ENCODE peak calls at places on chromosomes 4 and X, in five cellular contexts. H is K562, J is GM12878, V is H1, T is HepG2. G is an unnamed sample.

GRCh38 chr4:14168919-14169318 is 541.4 kb upstream of the BOD1L1 start:
- DNase-seq in H (no peak), T (no peak), J (peak), V (no peak), G (peak)

GRCh38 chrX:11566158-11566557 is 99.6 kb downstream of the ARHGAP6 start:
- DNase-seq in H (no peak), T (no peak), V (no peak), J (no peak), G (no peak)

GRCh38 chrX:96579252-96579651 is 105.4 kb upstream of the DIAPH2 start:
- DNase-seq in J (no peak), H (no peak), V (no peak), T (no peak), G (no peak)

GRCh38 chrX:1164322-1165288 is 47.8 kb downstream of the CRLF2 start:
- DNase-seq in H (no peak), J (no peak), V (no peak), T (no peak), G (peak)

GRCh38 chrX:10217218-10217617 is 60.4 kb downstream of the CLCN4 start:
- DNase-seq in T (no peak), H (peak), J (no peak), V (no peak), G (no peak)

GRCh38 chrX:148928803-148929202 is 428.4 kb downstream of the AFF2 start:
- DNase-seq in H (no peak), V (no peak), T (no peak), J (no peak), G (no peak)

GRCh38 chr4:128355301-128355700 is 67.7 kb upstream of the PGRMC2 start:
- DNase-seq in H (peak), J (no peak), V (no peak), T (no peak), G (peak)

GRCh38 chrX:11786862-11787261 is 28.8 kb downstream of the MSL3 start:
- DNase-seq in H (no peak), V (no peak), J (no peak), T (no peak), G (no peak)

GRCh38 chr4:122046255-122046654 is 94.4 kb upstream of the TRPC3 start:
- DNase-seq in H (no peak), J (no peak), V (no peak), T (no peak), G (no peak)

GRCh38 chr4:29734785-29735184 is 985.4 kb upstream of the PCDH7 start:
- DNase-seq in J (no peak), H (no peak), V (no peak), T (no peak), G (no peak)

GRCh38 chrX:13029341-13029740 is 15.1 kb downstream of the FAM9C start:
- DNase-seq in H (peak), J (no peak), T (no peak), V (no peak), G (no peak)

GRCh38 chrX:24619647-24620046 is 27.5 kb downstream of the PCYT1B start:
- DNase-seq in V (no peak), T (peak), H (no peak), J (no peak), G (peak)

GRCh38 chrX:153829549-153829798 is 870 bp downstream of the PDZD4 start:
- DNase-seq in V (no peak), H (no peak), T (no peak), J (no peak), G (peak)

GRCh38 chr4:15003891-15004700 is 1.8 kb downstream of the CPEB2 start:
- DNase-seq in V (no peak), T (no peak), J (no peak), H (peak), G (peak)

GRCh38 chrX:18674417-18674787 is 2.5 kb upstream of the RS1 start:
- DNase-seq in V (no peak), J (no peak), T (no peak), H (no peak), G (peak)

GRCh38 chr4:128955751-128956150 is 137.6 kb downstream of the SCLT1 start:
- DNase-seq in H (no peak), J (no peak), T (no peak), V (no peak), G (no peak)

GRCh38 chr4:105990933-105991332 is 95.7 kb downstream of the NPNT start:
- DNase-seq in H (no peak), V (no peak), T (no peak), J (no peak), G (peak)

GRCh38 chr4:184477201-184477999 is 3.0 kb upstream of the IRF2 start:
- DNase-seq in H (no peak), J (no peak), V (no peak), T (peak), G (no peak)

GRCh38 chr4:7764466-7764865 is 175.2 kb downstream of the AFAP1 start:
- DNase-seq in H (no peak), V (no peak), J (no peak), T (no peak), G (no peak)

GRCh38 chrX:38799995-38800394 is 1.3 kb upstream of the MID1IP1 start:
- DNase-seq in V (no peak), J (no peak), T (peak), H (peak), G (no peak)

GRCh38 chrX:45537936-45538335 is 337.3 kb upstream of the DIPK2B start:
- DNase-seq in H (no peak), J (no peak), V (no peak), T (no peak), G (no peak)

GRCh38 chr4:2839060-2839459 is 4.6 kb upstream of the ADD1 start:
- DNase-seq in H (no peak), T (no peak), V (no peak), J (no peak), G (no peak)

GRCh38 chr4:2837110-2837903 is 6.3 kb upstream of the ADD1 start:
- DNase-seq in H (no peak), V (no peak), T (no peak), J (no peak), G (peak)

GRCh38 chr4:2836391-2836859 is 7.2 kb upstream of the ADD1 start:
- DNase-seq in J (no peak), V (no peak), H (no peak), T (no peak), G (no peak)

GRCh38 chr4:2835978-2836377 is 7.7 kb upstream of the ADD1 start:
- DNase-seq in H (no peak), V (no peak), J (no peak), T (no peak), G (no peak)

DNA sequence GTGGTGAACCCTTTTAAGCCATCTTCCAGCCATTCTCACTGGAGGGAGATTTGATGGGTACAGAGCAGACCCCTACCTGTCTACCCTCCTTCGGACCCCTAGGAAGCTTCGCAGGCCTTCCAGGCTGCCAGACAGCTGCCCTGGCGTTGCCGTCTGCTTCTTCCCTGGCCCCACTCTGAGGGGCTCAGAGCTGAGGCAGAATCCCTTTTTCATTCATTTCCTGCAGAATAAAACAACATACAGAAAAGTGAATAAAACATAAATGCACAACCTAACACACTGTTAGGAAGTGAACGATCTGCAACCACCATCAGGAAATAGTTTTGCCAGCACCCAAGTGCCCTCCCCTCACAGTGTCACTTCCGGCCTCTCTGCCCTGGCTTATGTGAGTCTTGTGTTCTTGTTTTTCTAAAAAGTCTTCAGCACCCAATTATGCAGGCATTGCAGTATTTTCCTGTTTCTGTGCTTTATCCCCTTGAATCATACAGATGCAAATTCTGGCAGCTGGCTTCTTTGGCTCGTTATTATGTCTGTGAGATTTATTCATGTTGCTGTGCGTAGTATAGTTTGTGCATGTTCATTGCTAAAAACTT is 5.6 kb upstream of the ADD1 start:
- DNase-seq in V (no peak), H (no peak), J (no peak), T (no peak), G (peak)
- H3K9ac ChIP-seq in V (no peak), H (no peak), J (no peak), T (no peak), G (no peak)

GRCh38 chr4:75845992-75846391 is 56.3 kb downstream of the PPEF2 start:
- DNase-seq in T (no peak), H (no peak), J (no peak), V (no peak), G (no peak)

GRCh38 chr4:75844151-75844662 is 58.0 kb downstream of the PPEF2 start:
- DNase-seq in H (no peak), J (no peak), T (peak), V (no peak), G (no peak)

GRCh38 chr4:75843596-75843995 is 58.7 kb downstream of the PPEF2 start:
- DNase-seq in H (no peak), T (no peak), V (no peak), J (no peak), G (no peak)

DNA sequence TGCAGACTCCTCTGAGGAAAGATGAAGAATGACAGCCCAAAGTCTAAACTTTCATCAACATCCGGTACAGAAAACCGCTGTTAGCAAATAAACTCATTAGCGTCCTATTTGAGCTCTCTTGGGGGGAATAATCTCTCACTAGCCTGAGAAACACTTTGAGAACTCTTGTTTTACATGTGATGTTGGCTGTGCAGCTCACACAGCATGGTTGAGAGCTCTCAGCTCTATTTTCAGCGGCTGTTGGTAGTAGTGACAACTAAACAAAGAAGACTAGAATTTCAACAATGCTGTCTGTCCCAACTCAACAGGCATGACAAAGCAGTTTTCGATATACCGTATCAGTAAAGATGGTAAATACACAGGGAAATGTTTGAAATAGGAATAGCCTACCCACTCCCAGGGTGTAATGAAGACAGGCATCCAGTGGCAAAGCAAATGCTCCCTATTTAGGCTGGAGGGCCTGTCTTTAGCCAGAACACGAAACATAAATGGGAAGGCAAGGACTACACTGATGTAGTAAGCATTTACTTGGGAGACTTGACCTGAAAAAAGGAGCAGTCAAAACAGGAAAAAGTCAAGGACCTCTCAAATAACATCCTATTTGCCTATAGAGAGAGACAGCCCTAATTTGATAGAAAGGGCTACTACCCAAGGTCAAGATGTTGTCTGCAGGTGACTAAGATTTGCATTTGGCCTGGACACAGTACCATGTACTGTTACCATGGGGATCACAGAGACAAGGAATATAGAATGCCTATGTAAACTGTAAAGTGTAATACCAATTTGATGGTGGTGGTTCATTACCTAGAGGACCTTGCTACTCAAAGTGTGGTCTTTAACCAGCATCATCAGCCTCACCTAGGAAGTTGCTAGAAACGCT is 60.4 kb downstream of the PPEF2 start:
- DNase-seq in V (no peak), T (peak), H (peak), J (no peak), G (no peak)
- H2AFZ ChIP-seq in V (peak), T (peak), H (peak), J (no peak), G (peak)

GRCh38 chr4:126977306-126977705 is 655.5 kb upstream of the INTU start:
- DNase-seq in J (no peak), T (no peak), H (peak), V (no peak), G (no peak)
- TF ChIP-seq EP300 in J (no peak), T (no peak), H (no peak), V (no peak), G (no peak)

GRCh38 chr4:54229631-54230478 is 762 bp downstream of the PDGFRA start:
- DNase-seq in J (no peak), H (no peak), T (no peak), V (no peak), G (peak)

GRCh38 chr4:54231419-54232150 is 2.5 kb downstream of the PDGFRA start:
- DNase-seq in T (no peak), J (no peak), V (no peak), H (no peak), G (peak)

GRCh38 chr4:54232151-54232688 is 3.1 kb downstream of the PDGFRA start:
- DNase-seq in H (no peak), T (no peak), J (no peak), V (no peak), G (no peak)

GRCh38 chr4:54228563-54229501 is at the start of gene PDGFRA:
- DNase-seq in H (no peak), J (no peak), T (no peak), V (no peak), G (peak)

DNA sequence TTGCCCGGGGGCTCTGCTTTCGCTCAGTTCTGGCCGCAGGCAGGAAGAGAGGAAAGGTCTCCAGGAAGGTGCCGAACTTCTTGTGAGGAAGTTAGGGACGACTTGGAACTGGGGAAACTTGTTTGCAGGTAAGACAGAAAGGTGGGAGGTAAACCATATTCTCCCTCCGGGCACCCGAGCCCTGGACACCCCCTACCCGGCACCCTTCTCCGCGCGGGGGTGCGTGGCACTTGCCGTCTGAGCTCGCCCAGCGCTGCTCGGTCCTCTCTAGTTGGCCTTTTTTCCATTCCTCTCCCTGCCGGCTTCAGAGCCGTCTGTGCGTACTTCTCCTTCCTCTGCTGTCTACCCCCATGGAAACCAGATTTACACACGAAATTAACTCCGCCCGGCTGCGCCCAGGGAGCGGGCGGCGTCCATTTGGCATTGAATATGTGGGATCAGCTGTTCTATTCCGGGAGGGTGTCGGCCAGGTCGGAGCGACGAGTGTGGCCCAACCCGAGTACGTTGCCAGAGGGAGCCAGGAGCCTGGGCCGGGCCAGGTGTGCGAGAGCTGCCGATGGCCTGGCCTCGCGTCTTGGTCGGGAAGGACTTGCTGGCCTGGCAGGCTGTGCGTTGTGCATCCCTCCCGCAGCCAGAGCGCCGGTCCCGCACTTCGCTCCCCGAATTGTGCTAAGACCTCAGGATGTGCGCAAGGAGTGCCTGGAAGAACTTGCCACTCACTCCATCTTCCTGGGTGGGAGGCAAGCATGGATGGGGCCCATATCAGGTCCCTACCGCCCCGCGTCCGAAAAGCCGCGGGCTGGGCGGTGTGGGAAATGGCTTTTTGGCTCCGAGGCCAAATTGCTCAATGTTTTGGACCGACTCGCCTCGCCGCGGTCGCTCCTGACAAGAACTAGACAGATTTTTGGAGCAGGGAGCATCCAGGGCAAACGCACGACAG is 1.7 kb downstream of the PDGFRA start:
- DNase-seq in J (no peak), T (no peak), V (no peak), H (no peak), G (peak)
- H3K9ac ChIP-seq in J (no peak), T (no peak), V (no peak), H (no peak), G (peak)

G was measured in SK-N-SH.